ENCODE peak calls at places on chromosomes 5 and 9, in seven cellular contexts. One of them, this sample, is unnamed. For H3K4me1, the result is how much of the 10 kb centered on the place peaks cover.

GRCh38 chr9:36325081-36325828 is 67.0 kb upstream of the GNE start:
- DNase-seq in transverse colon: no peak
- DNase-seq in tibial artery: peak
- DNase-seq in CD8-positive, alpha-beta memory T cell: no peak
- DNase-seq in fibroblast of lung: no peak
- DNase-seq in left ventricle myocardium inferior: peak
- DNase-seq in mammary epithelial cell: no peak
- DNase-seq in this sample: no peak

GRCh38 chr5:147169399-147169798 is 65.4 kb upstream of the STK32A start:
- DNase-seq in mammary epithelial cell: peak
- DNase-seq in fibroblast of lung: peak
- DNase-seq in transverse colon: no peak
- DNase-seq in CD8-positive, alpha-beta memory T cell: no peak
- DNase-seq in left ventricle myocardium inferior: no peak
- DNase-seq in tibial artery: no peak
- DNase-seq in this sample: no peak

GRCh38 chr9:114240647-114241558 is 82.0 kb upstream of the ORM1 start:
- DNase-seq in fibroblast of lung: no peak
- DNase-seq in transverse colon: no peak
- DNase-seq in CD8-positive, alpha-beta memory T cell: no peak
- DNase-seq in left ventricle myocardium inferior: no peak
- DNase-seq in mammary epithelial cell: no peak
- DNase-seq in tibial artery: no peak
- DNase-seq in this sample: no peak

GRCh38 chr9:69380301-69380700 is 55.3 kb downstream of the ENTREP1 start:
- DNase-seq in mammary epithelial cell: no peak
- DNase-seq in transverse colon: no peak
- DNase-seq in tibial artery: no peak
- DNase-seq in left ventricle myocardium inferior: no peak
- DNase-seq in fibroblast of lung: no peak
- DNase-seq in CD8-positive, alpha-beta memory T cell: no peak
- DNase-seq in this sample: peak

GRCh38 chr5:164422400-164422799 is 917.0 kb downstream of the MAT2B start:
- DNase-seq in left ventricle myocardium inferior: no peak
- DNase-seq in CD8-positive, alpha-beta memory T cell: no peak
- DNase-seq in tibial artery: no peak
- DNase-seq in fibroblast of lung: no peak
- DNase-seq in mammary epithelial cell: no peak
- DNase-seq in transverse colon: no peak
- DNase-seq in this sample: no peak

GRCh38 chr5:179805070-179805528 is 1.6 kb downstream of the MGAT4B start:
- DNase-seq in tibial artery: no peak
- DNase-seq in transverse colon: peak
- DNase-seq in mammary epithelial cell: no peak
- DNase-seq in fibroblast of lung: no peak
- DNase-seq in CD8-positive, alpha-beta memory T cell: no peak
- DNase-seq in left ventricle myocardium inferior: no peak
- DNase-seq in this sample: no peak

GRCh38 chr9:127351182-127352166 is 45.5 kb upstream of the SLC2A8 start:
- DNase-seq in fibroblast of lung: no peak
- DNase-seq in transverse colon: no peak
- DNase-seq in mammary epithelial cell: no peak
- DNase-seq in left ventricle myocardium inferior: no peak
- DNase-seq in CD8-positive, alpha-beta memory T cell: no peak
- DNase-seq in tibial artery: no peak
- DNase-seq in this sample: no peak

GRCh38 chr5:67674256-67674655 is 477.7 kb upstream of the CD180 start:
- DNase-seq in fibroblast of lung: peak
- DNase-seq in transverse colon: no peak
- DNase-seq in tibial artery: no peak
- DNase-seq in CD8-positive, alpha-beta memory T cell: no peak
- DNase-seq in left ventricle myocardium inferior: no peak
- DNase-seq in mammary epithelial cell: no peak
- DNase-seq in this sample: no peak

GRCh38 chr9:96596601-96597111 is 23.0 kb downstream of the CDC14B start:
- DNase-seq in tibial artery: no peak
- DNase-seq in left ventricle myocardium inferior: no peak
- DNase-seq in fibroblast of lung: no peak
- DNase-seq in CD8-positive, alpha-beta memory T cell: no peak
- DNase-seq in transverse colon: no peak
- DNase-seq in mammary epithelial cell: no peak
- DNase-seq in this sample: no peak

GRCh38 chr5:111948517-111948916 is 191.5 kb upstream of the NREP start:
- DNase-seq in fibroblast of lung: peak
- DNase-seq in transverse colon: no peak
- DNase-seq in tibial artery: no peak
- DNase-seq in CD8-positive, alpha-beta memory T cell: no peak
- DNase-seq in left ventricle myocardium inferior: no peak
- DNase-seq in mammary epithelial cell: peak
- DNase-seq in this sample: peak

GRCh38 chr5:57221049-57221568 is 47.2 kb downstream of the GPBP1 start:
- DNase-seq in tibial artery: no peak
- DNase-seq in transverse colon: no peak
- DNase-seq in left ventricle myocardium inferior: no peak
- DNase-seq in fibroblast of lung: peak
- DNase-seq in mammary epithelial cell: peak
- DNase-seq in CD8-positive, alpha-beta memory T cell: no peak
- DNase-seq in this sample: peak

GRCh38 chr9:101458955-101459631 is 23.5 kb upstream of the ALDOB start:
- DNase-seq in tibial artery: no peak
- DNase-seq in fibroblast of lung: peak
- DNase-seq in left ventricle myocardium inferior: no peak
- DNase-seq in transverse colon: no peak
- DNase-seq in mammary epithelial cell: peak
- DNase-seq in CD8-positive, alpha-beta memory T cell: no peak
- DNase-seq in this sample: peak

GRCh38 chr9:124284237-124284831 is 26.6 kb downstream of the NEK6 start:
- DNase-seq in left ventricle myocardium inferior: peak
- DNase-seq in mammary epithelial cell: no peak
- DNase-seq in fibroblast of lung: peak
- DNase-seq in CD8-positive, alpha-beta memory T cell: no peak
- DNase-seq in tibial artery: no peak
- DNase-seq in transverse colon: no peak
- DNase-seq in this sample: no peak

GRCh38 chr5:132673939-132674630 is at the start of gene IL4:
- DNase-seq in tibial artery: no peak
- DNase-seq in fibroblast of lung: no peak
- DNase-seq in mammary epithelial cell: no peak
- DNase-seq in transverse colon: no peak
- DNase-seq in CD8-positive, alpha-beta memory T cell: no peak
- DNase-seq in left ventricle myocardium inferior: no peak
- DNase-seq in this sample: no peak

GRCh38 chr9:133339641-133340040 is 3.7 kb upstream of the SURF6 start:
- DNase-seq in CD8-positive, alpha-beta memory T cell: no peak
- DNase-seq in fibroblast of lung: no peak
- DNase-seq in left ventricle myocardium inferior: no peak
- DNase-seq in mammary epithelial cell: no peak
- DNase-seq in transverse colon: no peak
- DNase-seq in tibial artery: no peak
- DNase-seq in this sample: no peak

GRCh38 chr5:131068893-131069643 is 96.0 kb downstream of the HINT1 start:
- DNase-seq in tibial artery: no peak
- DNase-seq in transverse colon: peak
- DNase-seq in mammary epithelial cell: no peak
- DNase-seq in CD8-positive, alpha-beta memory T cell: peak
- DNase-seq in fibroblast of lung: no peak
- DNase-seq in left ventricle myocardium inferior: no peak
- DNase-seq in this sample: no peak

GRCh38 chr5:57335092-57335491 is 147.5 kb downstream of the ACTBL2 start:
- DNase-seq in left ventricle myocardium inferior: no peak
- DNase-seq in mammary epithelial cell: peak
- DNase-seq in transverse colon: no peak
- DNase-seq in fibroblast of lung: peak
- DNase-seq in tibial artery: no peak
- DNase-seq in CD8-positive, alpha-beta memory T cell: no peak
- DNase-seq in this sample: peak

GRCh38 chr9:129570450-129571297 is 50.2 kb downstream of the C9orf50 start:
- DNase-seq in left ventricle myocardium inferior: peak
- DNase-seq in tibial artery: peak
- DNase-seq in CD8-positive, alpha-beta memory T cell: no peak
- DNase-seq in transverse colon: peak
- DNase-seq in fibroblast of lung: peak
- DNase-seq in mammary epithelial cell: peak
- DNase-seq in this sample: peak

GRCh38 chr9:88059469-88059868 is 78.8 kb downstream of the SPATA31C2 start:
- DNase-seq in CD8-positive, alpha-beta memory T cell: no peak
- DNase-seq in mammary epithelial cell: no peak
- DNase-seq in left ventricle myocardium inferior: no peak
- DNase-seq in transverse colon: no peak
- DNase-seq in tibial artery: no peak
- DNase-seq in fibroblast of lung: no peak
- DNase-seq in this sample: no peak

GRCh38 chr5:172506921-172507320 is 52.6 kb upstream of the SH3PXD2B start:
- DNase-seq in fibroblast of lung: no peak
- DNase-seq in tibial artery: no peak
- DNase-seq in left ventricle myocardium inferior: no peak
- DNase-seq in transverse colon: no peak
- DNase-seq in CD8-positive, alpha-beta memory T cell: no peak
- DNase-seq in mammary epithelial cell: no peak
- DNase-seq in this sample: no peak

GRCh38 chr5:137164961-137165360 is 334.2 kb downstream of the SPOCK1 start:
- DNase-seq in mammary epithelial cell: no peak
- DNase-seq in CD8-positive, alpha-beta memory T cell: no peak
- DNase-seq in left ventricle myocardium inferior: no peak
- DNase-seq in transverse colon: no peak
- DNase-seq in fibroblast of lung: no peak
- DNase-seq in tibial artery: no peak
- DNase-seq in this sample: no peak

GRCh38 chr5:56011835-56012234 is 17.1 kb upstream of the IL6ST start:
- DNase-seq in transverse colon: no peak
- DNase-seq in mammary epithelial cell: peak
- DNase-seq in tibial artery: no peak
- DNase-seq in fibroblast of lung: peak
- DNase-seq in CD8-positive, alpha-beta memory T cell: no peak
- DNase-seq in left ventricle myocardium inferior: no peak
- DNase-seq in this sample: peak

GRCh38 chr5:148482697-148483462 is 99.1 kb downstream of the FBXO38 start:
- DNase-seq in CD8-positive, alpha-beta memory T cell: peak
- DNase-seq in fibroblast of lung: peak
- DNase-seq in tibial artery: peak
- DNase-seq in transverse colon: peak
- DNase-seq in mammary epithelial cell: peak
- DNase-seq in left ventricle myocardium inferior: peak
- DNase-seq in this sample: peak

GRCh38 chr9:109117856-109118801 is 1.6 kb downstream of the TMEM245 start:
- DNase-seq in CD8-positive, alpha-beta memory T cell: peak
- DNase-seq in transverse colon: peak
- DNase-seq in left ventricle myocardium inferior: no peak
- DNase-seq in fibroblast of lung: peak
- DNase-seq in tibial artery: peak
- DNase-seq in mammary epithelial cell: peak
- DNase-seq in this sample: peak

GRCh38 chr9:109113239-109113638 is 6.5 kb downstream of the TMEM245 start:
- DNase-seq in left ventricle myocardium inferior: no peak
- DNase-seq in fibroblast of lung: no peak
- DNase-seq in transverse colon: no peak
- DNase-seq in tibial artery: no peak
- DNase-seq in mammary epithelial cell: no peak
- DNase-seq in CD8-positive, alpha-beta memory T cell: no peak
- DNase-seq in this sample: no peak

GRCh38 chr9:109113892-109114609 is 5.7 kb downstream of the TMEM245 start:
- DNase-seq in CD8-positive, alpha-beta memory T cell: no peak
- DNase-seq in left ventricle myocardium inferior: no peak
- DNase-seq in tibial artery: no peak
- DNase-seq in mammary epithelial cell: no peak
- DNase-seq in transverse colon: no peak
- DNase-seq in fibroblast of lung: no peak
- DNase-seq in this sample: no peak

GRCh38 chr9:109114670-109115069 is 5.1 kb downstream of the TMEM245 start:
- DNase-seq in tibial artery: no peak
- DNase-seq in CD8-positive, alpha-beta memory T cell: no peak
- DNase-seq in left ventricle myocardium inferior: no peak
- DNase-seq in transverse colon: no peak
- DNase-seq in fibroblast of lung: peak
- DNase-seq in mammary epithelial cell: peak
- DNase-seq in this sample: peak

GRCh38 chr9:109115931-109116541 is 3.7 kb downstream of the TMEM245 start:
- DNase-seq in transverse colon: no peak
- DNase-seq in left ventricle myocardium inferior: peak
- DNase-seq in tibial artery: no peak
- DNase-seq in CD8-positive, alpha-beta memory T cell: no peak
- DNase-seq in mammary epithelial cell: no peak
- DNase-seq in fibroblast of lung: peak
- DNase-seq in this sample: no peak
- H3K4me1 ChIP-seq in transverse colon: half or more
- H3K4me1 ChIP-seq in left ventricle myocardium inferior: half or more
- H3K4me1 ChIP-seq in tibial artery: half or more
- H3K4me1 ChIP-seq in CD8-positive, alpha-beta memory T cell: half or more
- H3K4me1 ChIP-seq in mammary epithelial cell: under half
- H3K4me1 ChIP-seq in fibroblast of lung: under half
- H3K4me1 ChIP-seq in this sample: under half

GRCh38 chr9:137127301-137128157 is 11.4 kb upstream of the GRIN1 start:
- DNase-seq in tibial artery: no peak
- DNase-seq in left ventricle myocardium inferior: no peak
- DNase-seq in CD8-positive, alpha-beta memory T cell: peak
- DNase-seq in fibroblast of lung: no peak
- DNase-seq in transverse colon: peak
- DNase-seq in mammary epithelial cell: no peak
- DNase-seq in this sample: peak
- H3K27ac ChIP-seq in tibial artery: no peak
- H3K27ac ChIP-seq in left ventricle myocardium inferior: peak
- H3K27ac ChIP-seq in CD8-positive, alpha-beta memory T cell: peak
- H3K27ac ChIP-seq in fibroblast of lung: no peak
- H3K27ac ChIP-seq in transverse colon: peak
- H3K27ac ChIP-seq in mammary epithelial cell: no peak
- H3K27ac ChIP-seq in this sample: no peak

DNA sequence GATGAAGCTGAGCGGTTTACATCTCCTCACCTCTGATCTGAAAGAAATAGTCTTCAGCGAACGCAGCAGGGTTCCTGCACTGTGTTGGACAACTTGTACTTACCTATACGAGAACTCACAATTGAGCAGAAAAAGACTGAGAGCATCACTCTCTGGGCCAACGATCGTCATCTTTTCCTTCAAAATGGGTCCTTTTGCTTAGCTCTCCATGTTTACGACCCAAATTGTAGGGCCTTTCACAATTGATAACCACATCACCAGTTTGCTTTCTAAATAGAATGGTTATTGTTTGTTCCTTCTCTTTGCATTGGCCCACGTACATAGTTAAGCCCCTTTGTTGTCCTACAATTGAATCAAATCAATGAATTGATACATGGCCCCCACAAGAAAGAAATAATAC is 110.0 kb upstream of the DMRT1 start:
- DNase-seq in transverse colon: no peak
- DNase-seq in tibial artery: no peak
- DNase-seq in CD8-positive, alpha-beta memory T cell: no peak
- DNase-seq in left ventricle myocardium inferior: no peak
- DNase-seq in mammary epithelial cell: no peak
- DNase-seq in fibroblast of lung: no peak
- DNase-seq in this sample: no peak
- H3K4me1 ChIP-seq in transverse colon: under half
- H3K4me1 ChIP-seq in tibial artery: half or more
- H3K4me1 ChIP-seq in CD8-positive, alpha-beta memory T cell: under half
- H3K4me1 ChIP-seq in left ventricle myocardium inferior: under half
- H3K4me1 ChIP-seq in mammary epithelial cell: under half
- H3K4me1 ChIP-seq in fibroblast of lung: under half
- H3K4me1 ChIP-seq in this sample: under half

GRCh38 chr5:1725641-1726468 is 73.8 kb downstream of the MRPL36 start:
- DNase-seq in mammary epithelial cell: no peak
- DNase-seq in fibroblast of lung: no peak
- DNase-seq in transverse colon: no peak
- DNase-seq in tibial artery: peak
- DNase-seq in left ventricle myocardium inferior: no peak
- DNase-seq in CD8-positive, alpha-beta memory T cell: no peak
- DNase-seq in this sample: no peak
- H3K27ac ChIP-seq in mammary epithelial cell: no peak
- H3K27ac ChIP-seq in fibroblast of lung: no peak
- H3K27ac ChIP-seq in transverse colon: no peak
- H3K27ac ChIP-seq in tibial artery: no peak
- H3K27ac ChIP-seq in left ventricle myocardium inferior: no peak
- H3K27ac ChIP-seq in CD8-positive, alpha-beta memory T cell: no peak
- H3K27ac ChIP-seq in this sample: no peak

GRCh38 chr5:36701085-36701691 is 94.8 kb downstream of the SLC1A3 start:
- DNase-seq in fibroblast of lung: no peak
- DNase-seq in CD8-positive, alpha-beta memory T cell: no peak
- DNase-seq in transverse colon: no peak
- DNase-seq in left ventricle myocardium inferior: no peak
- DNase-seq in tibial artery: no peak
- DNase-seq in mammary epithelial cell: no peak
- DNase-seq in this sample: no peak
- H3K4me1 ChIP-seq in fibroblast of lung: under half
- H3K4me1 ChIP-seq in CD8-positive, alpha-beta memory T cell: under half
- H3K4me1 ChIP-seq in transverse colon: under half
- H3K4me1 ChIP-seq in left ventricle myocardium inferior: under half
- H3K4me1 ChIP-seq in tibial artery: under half
- H3K4me1 ChIP-seq in mammary epithelial cell: under half
- H3K4me1 ChIP-seq in this sample: under half

This sample was measured in PC-3.